ENCODE peak calls at places on chromosomes 1 and 21, in eight cellular contexts. One of them, this sample, is unnamed.
A peak's percentile ranks its signal among the peaks of the same experiment; 100 is the strongest.

GRCh38 chr1:165313906-165314305 is 42.6 kb downstream of the LMX1A start:
- DNase-seq in psoas muscle: no peak
- DNase-seq in foreskin keratinocyte: no peak
- DNase-seq in left cardiac atrium: no peak
- DNase-seq in activated CD4-positive, alpha-beta T cell treated with anti-CD3 and anti-CD28 coated beads for 48 hours: no peak
- DNase-seq in CD4-positive, alpha-beta memory T cell: no peak
- DNase-seq in Daoy: no peak
- DNase-seq in T-helper 9 cell: no peak
- DNase-seq in this sample: no peak

GRCh38 chr1:238409947-238410346 is 519.2 kb upstream of the ZP4 start:
- DNase-seq in foreskin keratinocyte: no peak
- DNase-seq in Daoy: peak; percentile 21
- DNase-seq in activated CD4-positive, alpha-beta T cell treated with anti-CD3 and anti-CD28 coated beads for 48 hours: no peak
- DNase-seq in left cardiac atrium: no peak
- DNase-seq in psoas muscle: no peak
- DNase-seq in T-helper 9 cell: no peak
- DNase-seq in CD4-positive, alpha-beta memory T cell: no peak
- DNase-seq in this sample: peak; percentile 82

GRCh38 chr1:10065760-10066159 is 33.0 kb downstream of the UBE4B start:
- DNase-seq in psoas muscle: no peak
- DNase-seq in T-helper 9 cell: no peak
- DNase-seq in foreskin keratinocyte: no peak
- DNase-seq in activated CD4-positive, alpha-beta T cell treated with anti-CD3 and anti-CD28 coated beads for 48 hours: no peak
- DNase-seq in left cardiac atrium: no peak
- DNase-seq in Daoy: no peak
- DNase-seq in CD4-positive, alpha-beta memory T cell: no peak
- DNase-seq in this sample: no peak

GRCh38 chr1:206708058-206708457 is 23.4 kb downstream of the MAPKAPK2 start:
- DNase-seq in activated CD4-positive, alpha-beta T cell treated with anti-CD3 and anti-CD28 coated beads for 48 hours: no peak
- DNase-seq in T-helper 9 cell: no peak
- DNase-seq in foreskin keratinocyte: no peak
- DNase-seq in psoas muscle: no peak
- DNase-seq in Daoy: no peak
- DNase-seq in CD4-positive, alpha-beta memory T cell: no peak
- DNase-seq in left cardiac atrium: no peak
- DNase-seq in this sample: no peak

GRCh38 chr21:45910548-45911221 is 70.9 kb upstream of the COL6A1 start:
- DNase-seq in foreskin keratinocyte: no peak
- DNase-seq in Daoy: peak; percentile 42
- DNase-seq in left cardiac atrium: no peak
- DNase-seq in psoas muscle: peak; percentile 45
- DNase-seq in T-helper 9 cell: no peak
- DNase-seq in CD4-positive, alpha-beta memory T cell: no peak
- DNase-seq in activated CD4-positive, alpha-beta T cell treated with anti-CD3 and anti-CD28 coated beads for 48 hours: no peak
- DNase-seq in this sample: no peak

GRCh38 chr1:98991127-98992003 is 13.3 kb downstream of the PLPPR5 start:
- DNase-seq in CD4-positive, alpha-beta memory T cell: peak; percentile 7
- DNase-seq in T-helper 9 cell: no peak
- DNase-seq in Daoy: peak; percentile 81
- DNase-seq in left cardiac atrium: no peak
- DNase-seq in foreskin keratinocyte: peak; percentile 96
- DNase-seq in psoas muscle: no peak
- DNase-seq in activated CD4-positive, alpha-beta T cell treated with anti-CD3 and anti-CD28 coated beads for 48 hours: peak; percentile 46
- DNase-seq in this sample: peak; percentile 42

GRCh38 chr21:35575280-35575915 is 484.9 kb downstream of the SETD4 start:
- DNase-seq in CD4-positive, alpha-beta memory T cell: no peak
- DNase-seq in Daoy: peak; percentile 79
- DNase-seq in foreskin keratinocyte: peak; percentile 45
- DNase-seq in activated CD4-positive, alpha-beta T cell treated with anti-CD3 and anti-CD28 coated beads for 48 hours: no peak
- DNase-seq in left cardiac atrium: no peak
- DNase-seq in T-helper 9 cell: no peak
- DNase-seq in psoas muscle: no peak
- DNase-seq in this sample: peak; percentile 82

GRCh38 chr21:41168391-41169257 is 664 bp downstream of the BACE2 start:
- DNase-seq in activated CD4-positive, alpha-beta T cell treated with anti-CD3 and anti-CD28 coated beads for 48 hours: peak; percentile 21
- DNase-seq in foreskin keratinocyte: peak; percentile 33
- DNase-seq in psoas muscle: peak; percentile 69
- DNase-seq in Daoy: peak; percentile 81
- DNase-seq in CD4-positive, alpha-beta memory T cell: no peak
- DNase-seq in T-helper 9 cell: no peak
- DNase-seq in left cardiac atrium: peak; percentile 74
- DNase-seq in this sample: peak; percentile 71

GRCh38 chr1:111448482-111448917 is 556 bp downstream of the WDR77 start:
- DNase-seq in T-helper 9 cell: no peak
- DNase-seq in Daoy: peak; percentile 59
- DNase-seq in activated CD4-positive, alpha-beta T cell treated with anti-CD3 and anti-CD28 coated beads for 48 hours: peak; percentile 43
- DNase-seq in CD4-positive, alpha-beta memory T cell: no peak
- DNase-seq in left cardiac atrium: no peak
- DNase-seq in foreskin keratinocyte: peak; percentile 33
- DNase-seq in psoas muscle: no peak
- DNase-seq in this sample: peak; percentile 27

GRCh38 chr1:59481915-59482505 is 185.1 kb downstream of the FGGY start:
- DNase-seq in T-helper 9 cell: no peak
- DNase-seq in foreskin keratinocyte: no peak
- DNase-seq in psoas muscle: no peak
- DNase-seq in left cardiac atrium: no peak
- DNase-seq in CD4-positive, alpha-beta memory T cell: no peak
- DNase-seq in activated CD4-positive, alpha-beta T cell treated with anti-CD3 and anti-CD28 coated beads for 48 hours: no peak
- DNase-seq in Daoy: peak; percentile 60
- DNase-seq in this sample: peak; percentile 82

GRCh38 chr21:38768385-38769071 is 37.2 kb upstream of the ETS2 start:
- DNase-seq in foreskin keratinocyte: peak; percentile 75
- DNase-seq in T-helper 9 cell: peak; percentile 5
- DNase-seq in left cardiac atrium: no peak
- DNase-seq in psoas muscle: no peak
- DNase-seq in CD4-positive, alpha-beta memory T cell: peak; percentile 48
- DNase-seq in Daoy: peak; percentile 64
- DNase-seq in activated CD4-positive, alpha-beta T cell treated with anti-CD3 and anti-CD28 coated beads for 48 hours: peak; percentile 82
- DNase-seq in this sample: peak; percentile 72

GRCh38 chr1:42992043-42992697 is 33.5 kb upstream of the SLC2A1 start:
- DNase-seq in psoas muscle: no peak
- DNase-seq in activated CD4-positive, alpha-beta T cell treated with anti-CD3 and anti-CD28 coated beads for 48 hours: no peak
- DNase-seq in Daoy: no peak
- DNase-seq in left cardiac atrium: no peak
- DNase-seq in foreskin keratinocyte: no peak
- DNase-seq in CD4-positive, alpha-beta memory T cell: no peak
- DNase-seq in T-helper 9 cell: no peak
- DNase-seq in this sample: no peak

GRCh38 chr1:89808429-89809117 is 12.3 kb upstream of the LRRC8D start:
- DNase-seq in psoas muscle: no peak
- DNase-seq in Daoy: peak; percentile 37
- DNase-seq in left cardiac atrium: no peak
- DNase-seq in foreskin keratinocyte: peak; percentile 81
- DNase-seq in T-helper 9 cell: no peak
- DNase-seq in CD4-positive, alpha-beta memory T cell: no peak
- DNase-seq in activated CD4-positive, alpha-beta T cell treated with anti-CD3 and anti-CD28 coated beads for 48 hours: no peak
- DNase-seq in this sample: peak; percentile 32

GRCh38 chr21:37249112-37249904 is 17.8 kb downstream of the VPS26C start:
- DNase-seq in foreskin keratinocyte: no peak
- DNase-seq in psoas muscle: no peak
- DNase-seq in CD4-positive, alpha-beta memory T cell: no peak
- DNase-seq in Daoy: no peak
- DNase-seq in activated CD4-positive, alpha-beta T cell treated with anti-CD3 and anti-CD28 coated beads for 48 hours: no peak
- DNase-seq in T-helper 9 cell: no peak
- DNase-seq in left cardiac atrium: no peak
- DNase-seq in this sample: no peak

GRCh38 chr1:48917901-48918603 is 141.4 kb upstream of the BEND5 start:
- DNase-seq in T-helper 9 cell: no peak
- DNase-seq in Daoy: no peak
- DNase-seq in psoas muscle: no peak
- DNase-seq in foreskin keratinocyte: no peak
- DNase-seq in activated CD4-positive, alpha-beta T cell treated with anti-CD3 and anti-CD28 coated beads for 48 hours: no peak
- DNase-seq in left cardiac atrium: no peak
- DNase-seq in CD4-positive, alpha-beta memory T cell: no peak
- DNase-seq in this sample: no peak

GRCh38 chr1:162676087-162676486 is 43.8 kb downstream of the DDR2 start:
- DNase-seq in T-helper 9 cell: no peak
- DNase-seq in CD4-positive, alpha-beta memory T cell: no peak
- DNase-seq in left cardiac atrium: no peak
- DNase-seq in Daoy: peak; percentile 52
- DNase-seq in activated CD4-positive, alpha-beta T cell treated with anti-CD3 and anti-CD28 coated beads for 48 hours: no peak
- DNase-seq in foreskin keratinocyte: no peak
- DNase-seq in psoas muscle: no peak
- DNase-seq in this sample: peak; percentile 55

GRCh38 chr1:15137807-15138206 is 15.7 kb upstream of the TMEM51 start:
- DNase-seq in foreskin keratinocyte: no peak
- DNase-seq in psoas muscle: no peak
- DNase-seq in CD4-positive, alpha-beta memory T cell: no peak
- DNase-seq in T-helper 9 cell: no peak
- DNase-seq in left cardiac atrium: no peak
- DNase-seq in activated CD4-positive, alpha-beta T cell treated with anti-CD3 and anti-CD28 coated beads for 48 hours: no peak
- DNase-seq in Daoy: peak; percentile 48
- DNase-seq in this sample: peak; percentile 50

GRCh38 chr1:103025858-103026409 is 82.4 kb downstream of the COL11A1 start:
- DNase-seq in foreskin keratinocyte: no peak
- DNase-seq in left cardiac atrium: no peak
- DNase-seq in psoas muscle: no peak
- DNase-seq in CD4-positive, alpha-beta memory T cell: no peak
- DNase-seq in activated CD4-positive, alpha-beta T cell treated with anti-CD3 and anti-CD28 coated beads for 48 hours: no peak
- DNase-seq in Daoy: no peak
- DNase-seq in T-helper 9 cell: no peak
- DNase-seq in this sample: peak; percentile 1

GRCh38 chr1:41795205-41795762 is 123.4 kb downstream of the HIVEP3 start:
- DNase-seq in Daoy: peak; percentile 59
- DNase-seq in foreskin keratinocyte: peak; percentile 38
- DNase-seq in activated CD4-positive, alpha-beta T cell treated with anti-CD3 and anti-CD28 coated beads for 48 hours: no peak
- DNase-seq in left cardiac atrium: no peak
- DNase-seq in CD4-positive, alpha-beta memory T cell: no peak
- DNase-seq in psoas muscle: no peak
- DNase-seq in T-helper 9 cell: no peak
- DNase-seq in this sample: peak; percentile 44

GRCh38 chr1:168279253-168279652 is 1.4 kb upstream of the TBX19 start:
- DNase-seq in activated CD4-positive, alpha-beta T cell treated with anti-CD3 and anti-CD28 coated beads for 48 hours: no peak
- DNase-seq in foreskin keratinocyte: no peak
- DNase-seq in CD4-positive, alpha-beta memory T cell: no peak
- DNase-seq in T-helper 9 cell: no peak
- DNase-seq in psoas muscle: no peak
- DNase-seq in Daoy: no peak
- DNase-seq in left cardiac atrium: no peak
- DNase-seq in this sample: no peak

This sample was measured in RPMI7951.